ENCODE peak calls at places on chromosomes 11 and 22, in seven cellular contexts. C, R, P, S, A, E and U are unnamed samples.

GRCh38 chr11:87719311-87720073 is 455.8 kb downstream of the RAB38 start:
- DNase-seq in C (no peak), R (no peak), P (no peak), S (no peak), A (peak; percentile 41), E (no peak), U (no peak)

GRCh38 chr11:64406221-64406946 is 47.4 kb downstream of the RPS6KA4 start:
- DNase-seq in C (peak; percentile 43), R (no peak), P (no peak), S (no peak), A (no peak), E (no peak), U (no peak)

GRCh38 chr22:48892571-48893287 is 934.9 kb downstream of the BRD1 start:
- DNase-seq in C (no peak), R (no peak), P (peak; percentile 28), S (no peak), A (no peak), E (no peak), U (no peak)

GRCh38 chr22:20615021-20615420 is 107.6 kb downstream of the MED15 start:
- DNase-seq in C (no peak), R (no peak), P (no peak), S (no peak), A (no peak), E (no peak), U (no peak)

GRCh38 chr22:22877523-22878210 is 9.9 kb upstream of the IGLL5 start:
- DNase-seq in C (peak; percentile 81), R (peak; percentile 64), P (peak; percentile 77), S (no peak), A (peak; percentile 14), E (peak; percentile 69), U (no peak)

GRCh38 chr11:93031386-93031785 is 61.9 kb downstream of the MTNR1B start:
- DNase-seq in C (no peak), R (no peak), P (no peak), S (no peak), A (peak; percentile 92), E (no peak), U (no peak)

GRCh38 chr11:45928535-45929215 is 6.2 kb downstream of the LARGE2 start:
- DNase-seq in C (no peak), R (no peak), P (no peak), S (no peak), A (no peak), E (no peak), U (no peak)

GRCh38 chr11:113400631-113401230 is 13.2 kb downstream of the ANKK1 start:
- DNase-seq in C (no peak), R (no peak), P (no peak), S (no peak), A (no peak), E (no peak), U (no peak)

GRCh38 chr22:20857838-20858614 is 585 bp downstream of the PI4KA start:
- DNase-seq in C (peak; percentile 89), R (peak; percentile 92), P (peak; percentile 92), S (no peak), A (peak; percentile 90), E (peak; percentile 80), U (peak; percentile 85)

GRCh38 chr11:86214710-86215109 is 29.8 kb upstream of the EED start:
- DNase-seq in C (no peak), R (no peak), P (no peak), S (no peak), A (no peak), E (peak; percentile 58), U (no peak)

GRCh38 chr11:27201454-27202302 is 161.1 kb downstream of the BBOX1 start:
- DNase-seq in C (peak; percentile 85), R (no peak), P (peak; percentile 93), S (no peak), A (peak; percentile 88), E (peak; percentile 75), U (peak; percentile 87)

GRCh38 chr11:100731471-100731870 is 44.4 kb downstream of the ARHGAP42 start:
- DNase-seq in C (no peak), R (no peak), P (no peak), S (no peak), A (no peak), E (no peak), U (no peak)

GRCh38 chr22:22767876-22768602 is 119.6 kb upstream of the IGLL5 start:
- DNase-seq in C (no peak), R (no peak), P (no peak), S (no peak), A (no peak), E (no peak), U (no peak)

GRCh38 chr11:2098691-2099522 is 40.3 kb downstream of the IGF2 start:
- DNase-seq in C (no peak), R (no peak), P (no peak), S (no peak), A (no peak), E (no peak), U (peak; percentile 80)

GRCh38 chr11:131671764-131672163 is 301.3 kb downstream of the NTM start:
- DNase-seq in C (no peak), R (no peak), P (no peak), S (no peak), A (no peak), E (no peak), U (no peak)

GRCh38 chr22:23036684-23037428 is 33.5 kb upstream of the GNAZ start:
- DNase-seq in C (no peak), R (no peak), P (no peak), S (no peak), A (peak; percentile 9), E (no peak), U (no peak)

GRCh38 chr22:24807284-24807950 is 1.4 kb downstream of the SGSM1 start:
- DNase-seq in C (no peak), R (no peak), P (no peak), S (no peak), A (peak; percentile 1), E (peak; percentile 11), U (no peak)